ENCODE peak calls at places on chromosomes 5 and 9, in six cellular contexts. U is sigmoid colon; T is dorsolateral prefrontal cortex; R is endodermal cell; C is HCT116; I is CD8-positive, alpha-beta T cell. F is an unnamed sample.

GRCh38 chr9:108953983-108954574 is 19.9 kb downstream of the ABITRAM start:
- DNase-seq in U (no peak), T (no peak), R (no peak), C (peak; percentile 37), I (no peak), F (no peak)

GRCh38 chr9:12141422-12141821 is 551.8 kb upstream of the TYRP1 start:
- DNase-seq in U (no peak), T (no peak), R (no peak), C (no peak), I (no peak), F (no peak)

GRCh38 chr9:136725612-136726011 is 13.2 kb downstream of the DIPK1B start:
- DNase-seq in U (no peak), T (no peak), R (no peak), C (no peak), I (no peak), F (no peak)

GRCh38 chr5:154273028-154273617 is 82.6 kb downstream of the GALNT10 start:
- DNase-seq in U (peak; percentile 76), T (peak; percentile 14), R (peak; percentile 42), C (no peak), I (no peak), F (no peak)

GRCh38 chr5:139690385-139691274 is 42.5 kb downstream of the CXXC5 start:
- DNase-seq in U (no peak), T (no peak), R (peak; percentile 75), C (no peak), I (peak; percentile 8), F (peak; percentile 93)

GRCh38 chr5:150429410-150429873 is 16.7 kb upstream of the CD74 start:
- DNase-seq in U (no peak), T (no peak), R (no peak), C (no peak), I (no peak), F (no peak)

GRCh38 chr5:79871721-79872120 is 119.3 kb downstream of the MTX3 start:
- DNase-seq in U (no peak), T (no peak), R (no peak), C (no peak), I (no peak), F (no peak)

GRCh38 chr9:107487521-107488399 is 1.8 kb downstream of the KLF4 start:
- DNase-seq in U (peak; percentile 78), T (no peak), R (peak; percentile 93), C (no peak), I (no peak), F (peak; percentile 76)

GRCh38 chr5:29162297-29162696 is 2031.2 kb upstream of the CDH6 start:
- DNase-seq in U (no peak), T (no peak), R (no peak), C (no peak), I (no peak), F (no peak)

GRCh38 chr9:4740623-4741364 is at the start of gene AK3:
- DNase-seq in U (peak; percentile 95), T (peak; percentile 58), R (peak; percentile 95), C (peak; percentile 44), I (peak; percentile 89), F (peak; percentile 90)

GRCh38 chr9:4741365-4742031 is 496 bp upstream of the AK3 start:
- DNase-seq in U (peak; percentile 74), T (peak; percentile 21), R (peak; percentile 83), C (no peak), I (no peak), F (no peak)

GRCh38 chr9:4738866-4739586 is 2.0 kb downstream of the AK3 start:
- DNase-seq in U (no peak), T (no peak), R (peak; percentile 49), C (no peak), I (no peak), F (no peak)

GRCh38 chr9:4740373-4740622 is 704 bp downstream of the AK3 start:
- DNase-seq in U (no peak), T (no peak), R (no peak), C (no peak), I (no peak), F (no peak)

DNA sequence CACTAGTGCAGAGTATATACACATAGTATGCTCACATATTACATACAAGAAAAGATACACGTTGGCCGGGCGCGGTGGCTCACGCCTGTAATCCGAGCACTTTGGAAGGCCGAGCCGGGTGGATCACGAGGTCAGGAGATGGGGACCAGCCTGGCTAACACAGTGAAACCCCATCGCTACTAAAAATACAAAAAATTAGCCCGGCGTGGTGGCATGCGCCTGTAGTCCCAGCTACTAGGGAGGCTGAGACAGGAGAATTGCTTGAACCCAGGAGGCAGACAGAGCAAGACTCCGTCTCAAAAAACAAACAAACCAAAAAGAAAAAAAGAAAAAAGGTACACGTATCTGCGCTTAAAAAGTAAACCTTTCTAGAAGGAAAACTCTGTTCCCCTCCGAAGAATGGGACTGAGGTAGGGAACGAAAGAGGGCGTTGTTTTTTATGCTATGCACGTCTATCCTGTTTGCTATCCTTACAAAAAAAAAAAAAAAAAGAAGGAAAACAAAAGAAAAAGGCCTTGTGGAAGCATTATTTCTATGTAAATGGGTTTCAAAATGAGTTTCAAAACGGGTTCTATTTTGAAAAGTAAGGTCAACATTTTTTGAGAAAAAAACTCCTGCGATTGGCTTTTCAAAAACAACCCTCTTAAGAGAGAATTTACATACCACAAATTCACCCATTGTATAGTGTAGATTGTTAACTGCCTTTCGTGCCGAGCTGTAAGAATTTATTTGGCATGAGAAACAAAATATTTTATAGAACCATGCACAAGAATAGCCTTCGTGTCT is 1.2 kb downstream of the AK3 start:
- DNase-seq in U (no peak), T (no peak), R (peak; percentile 59), C (no peak), I (no peak), F (no peak)
- TF ChIP-seq CTCF in U (no peak), T (no peak), R (no peak), C (no peak), I (no peak), F (no peak)

DNA sequence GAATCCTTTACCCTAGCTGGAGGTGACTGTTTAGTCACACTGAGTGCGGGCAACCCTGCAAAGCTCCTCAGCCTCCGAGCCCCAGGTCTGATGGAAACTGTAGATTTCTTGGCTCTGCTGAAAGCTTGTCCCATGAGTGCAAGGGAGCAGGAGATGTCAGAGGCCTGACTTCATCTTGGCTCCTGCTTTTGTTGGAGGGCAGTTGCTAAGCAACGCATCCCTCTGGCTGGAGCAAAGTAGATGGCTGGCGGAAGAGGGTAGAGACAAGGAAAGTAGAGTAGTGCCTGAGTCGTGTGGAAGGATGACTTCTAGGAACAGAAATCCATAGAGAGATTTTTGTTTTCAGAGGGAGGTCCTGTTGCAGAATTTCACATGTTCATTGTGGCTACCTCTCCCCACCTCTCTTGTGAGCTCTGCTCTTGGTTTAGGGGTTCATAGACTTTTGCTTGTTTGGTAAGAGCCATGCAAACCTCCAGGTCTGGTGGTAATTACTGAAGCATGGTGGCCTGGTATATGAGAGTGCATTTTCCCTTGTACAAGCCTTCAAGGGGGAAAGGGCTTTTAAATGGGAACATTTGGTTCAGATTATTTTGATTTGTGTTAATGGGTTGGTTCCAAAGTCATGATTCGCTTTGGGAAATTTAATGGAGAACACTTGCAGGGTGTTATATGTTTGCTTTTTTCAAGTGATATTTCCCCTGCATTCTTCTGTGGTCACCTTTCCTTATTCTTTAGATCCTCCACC is 71.5 kb downstream of the ARHGAP26 start:
- DNase-seq in U (peak; percentile 79), T (no peak), R (peak; percentile 77), C (no peak), I (no peak), F (no peak)
- H3K27ac ChIP-seq in U (no peak overlapping the region), T (no peak overlapping the region), R (no peak overlapping the region), C (no peak overlapping the region), I (no peak overlapping the region), F (no peak overlapping the region)

GRCh38 chr5:141411575-141411974 is 1.2 kb upstream of the PCDHGA10 start:
- DNase-seq in U (no peak), T (no peak), R (no peak), C (no peak), I (no peak), F (no peak)

GRCh38 chr5:141413540-141414069 is 818 bp downstream of the PCDHGA10 start:
- DNase-seq in U (peak; percentile 48), T (no peak), R (no peak), C (peak; percentile 7), I (no peak), F (no peak)

GRCh38 chr5:141409598-141410306 is 1.9 kb downstream of the PCDHGB6 start:
- DNase-seq in U (peak; percentile 46), T (no peak), R (no peak), C (no peak), I (no peak), F (no peak)

GRCh38 chr5:141412853-141413539 is at the start of gene PCDHGA10:
- DNase-seq in U (no peak), T (no peak), R (peak; percentile 85), C (peak; percentile 71), I (peak; percentile 52), F (peak; percentile 58)
- H3K4me3 ChIP-seq in U (no peak within 1 kb of the TSS), T (peak within 1 kb of the TSS; percentile 30), R (peak within 1 kb of the TSS; percentile 75), C (peak within 1 kb of the TSS; percentile 61), I (peak within 1 kb of the TSS; percentile 61), F (no peak within 1 kb of the TSS)

GRCh38 chr9:130417602-130418001 is 27.2 kb upstream of the ASS1 start:
- DNase-seq in U (no peak), T (no peak), R (peak; percentile 82), C (no peak), I (no peak), F (no peak)
- TF ChIP-seq CTCF in U (no peak), T (no peak), R (peak; percentile 62), C (peak; percentile 11), I (no peak), F (peak; percentile 67)